ENCODE peak calls at places on chromosomes 1 and 21, in four cellular contexts. One of them, this sample, is unnamed.

GRCh38 chr1:188689542-188689941 is 1788.1 kb downstream of the BRINP3 start:
- DNase-seq in CD8-positive, alpha-beta memory T cell: no peak
- DNase-seq in stimulated activated CD8-positive, alpha-beta memory T cell treated with anti-CD3 and anti-CD28 coated beads, Interleukin-12 subunit alpha, Interleukin-12 subunit beta, amount 100 ng/mL, for 4 hours: no peak
- DNase-seq in activated T-cell treated with anti-CD3 and anti-CD28 coated beads, Interleukin-2, amount 50 U/mL, for 72 hours: no peak
- DNase-seq in this sample: no peak

GRCh38 chr1:24294228-24294672 is 24.9 kb upstream of the GRHL3 start:
- DNase-seq in stimulated activated CD8-positive, alpha-beta memory T cell treated with anti-CD3 and anti-CD28 coated beads, Interleukin-12 subunit alpha, Interleukin-12 subunit beta, amount 100 ng/mL, for 4 hours: no peak
- DNase-seq in CD8-positive, alpha-beta memory T cell: no peak
- DNase-seq in activated T-cell treated with anti-CD3 and anti-CD28 coated beads, Interleukin-2, amount 50 U/mL, for 72 hours: no peak
- DNase-seq in this sample: no peak

GRCh38 chr1:97668945-97669344 is 251.9 kb downstream of the DPYD start:
- DNase-seq in CD8-positive, alpha-beta memory T cell: no peak
- DNase-seq in stimulated activated CD8-positive, alpha-beta memory T cell treated with anti-CD3 and anti-CD28 coated beads, Interleukin-12 subunit alpha, Interleukin-12 subunit beta, amount 100 ng/mL, for 4 hours: no peak
- DNase-seq in activated T-cell treated with anti-CD3 and anti-CD28 coated beads, Interleukin-2, amount 50 U/mL, for 72 hours: no peak
- DNase-seq in this sample: no peak

GRCh38 chr1:111638320-111638719 is 18.7 kb downstream of the RAP1A start:
- DNase-seq in activated T-cell treated with anti-CD3 and anti-CD28 coated beads, Interleukin-2, amount 50 U/mL, for 72 hours: no peak
- DNase-seq in stimulated activated CD8-positive, alpha-beta memory T cell treated with anti-CD3 and anti-CD28 coated beads, Interleukin-12 subunit alpha, Interleukin-12 subunit beta, amount 100 ng/mL, for 4 hours: no peak
- DNase-seq in CD8-positive, alpha-beta memory T cell: no peak
- DNase-seq in this sample: no peak

GRCh38 chr1:10651793-10652192 is 144.7 kb downstream of the CASZ1 start:
- DNase-seq in stimulated activated CD8-positive, alpha-beta memory T cell treated with anti-CD3 and anti-CD28 coated beads, Interleukin-12 subunit alpha, Interleukin-12 subunit beta, amount 100 ng/mL, for 4 hours: no peak
- DNase-seq in activated T-cell treated with anti-CD3 and anti-CD28 coated beads, Interleukin-2, amount 50 U/mL, for 72 hours: no peak
- DNase-seq in CD8-positive, alpha-beta memory T cell: no peak
- DNase-seq in this sample: no peak

GRCh38 chr1:245604979-245605378 is 450.2 kb downstream of the KIF26B start:
- DNase-seq in stimulated activated CD8-positive, alpha-beta memory T cell treated with anti-CD3 and anti-CD28 coated beads, Interleukin-12 subunit alpha, Interleukin-12 subunit beta, amount 100 ng/mL, for 4 hours: no peak
- DNase-seq in activated T-cell treated with anti-CD3 and anti-CD28 coated beads, Interleukin-2, amount 50 U/mL, for 72 hours: no peak
- DNase-seq in CD8-positive, alpha-beta memory T cell: no peak
- DNase-seq in this sample: no peak

GRCh38 chr1:41328780-41329640 is 32.2 kb upstream of the FOXO6 start:
- DNase-seq in activated T-cell treated with anti-CD3 and anti-CD28 coated beads, Interleukin-2, amount 50 U/mL, for 72 hours: no peak
- DNase-seq in stimulated activated CD8-positive, alpha-beta memory T cell treated with anti-CD3 and anti-CD28 coated beads, Interleukin-12 subunit alpha, Interleukin-12 subunit beta, amount 100 ng/mL, for 4 hours: no peak
- DNase-seq in CD8-positive, alpha-beta memory T cell: no peak
- DNase-seq in this sample: no peak

GRCh38 chr1:22383526-22384291 is 67.9 kb upstream of the ZBTB40 start:
- DNase-seq in stimulated activated CD8-positive, alpha-beta memory T cell treated with anti-CD3 and anti-CD28 coated beads, Interleukin-12 subunit alpha, Interleukin-12 subunit beta, amount 100 ng/mL, for 4 hours: no peak
- DNase-seq in CD8-positive, alpha-beta memory T cell: no peak
- DNase-seq in activated T-cell treated with anti-CD3 and anti-CD28 coated beads, Interleukin-2, amount 50 U/mL, for 72 hours: no peak
- DNase-seq in this sample: no peak

GRCh38 chr1:25875856-25876692 is 566 bp upstream of the PAQR7 start:
- DNase-seq in stimulated activated CD8-positive, alpha-beta memory T cell treated with anti-CD3 and anti-CD28 coated beads, Interleukin-12 subunit alpha, Interleukin-12 subunit beta, amount 100 ng/mL, for 4 hours: no peak
- DNase-seq in CD8-positive, alpha-beta memory T cell: no peak
- DNase-seq in activated T-cell treated with anti-CD3 and anti-CD28 coated beads, Interleukin-2, amount 50 U/mL, for 72 hours: no peak
- DNase-seq in this sample: no peak

GRCh38 chr21:44399955-44400790 is 46.8 kb downstream of the TRPM2 start:
- DNase-seq in CD8-positive, alpha-beta memory T cell: no peak
- DNase-seq in activated T-cell treated with anti-CD3 and anti-CD28 coated beads, Interleukin-2, amount 50 U/mL, for 72 hours: no peak
- DNase-seq in stimulated activated CD8-positive, alpha-beta memory T cell treated with anti-CD3 and anti-CD28 coated beads, Interleukin-12 subunit alpha, Interleukin-12 subunit beta, amount 100 ng/mL, for 4 hours: no peak
- DNase-seq in this sample: no peak

GRCh38 chr21:33980276-33980916 is 64.8 kb upstream of the ATP5PO start:
- DNase-seq in activated T-cell treated with anti-CD3 and anti-CD28 coated beads, Interleukin-2, amount 50 U/mL, for 72 hours: peak; percentile 35
- DNase-seq in stimulated activated CD8-positive, alpha-beta memory T cell treated with anti-CD3 and anti-CD28 coated beads, Interleukin-12 subunit alpha, Interleukin-12 subunit beta, amount 100 ng/mL, for 4 hours: no peak
- DNase-seq in CD8-positive, alpha-beta memory T cell: no peak
- DNase-seq in this sample: no peak

GRCh38 chr1:30758785-30759380 is 1.3 kb upstream of the LAPTM5 start:
- DNase-seq in CD8-positive, alpha-beta memory T cell: no peak
- DNase-seq in activated T-cell treated with anti-CD3 and anti-CD28 coated beads, Interleukin-2, amount 50 U/mL, for 72 hours: no peak
- DNase-seq in stimulated activated CD8-positive, alpha-beta memory T cell treated with anti-CD3 and anti-CD28 coated beads, Interleukin-12 subunit alpha, Interleukin-12 subunit beta, amount 100 ng/mL, for 4 hours: no peak
- DNase-seq in this sample: no peak

GRCh38 chr1:109198043-109198695 is 15.5 kb upstream of the SARS1 start:
- DNase-seq in stimulated activated CD8-positive, alpha-beta memory T cell treated with anti-CD3 and anti-CD28 coated beads, Interleukin-12 subunit alpha, Interleukin-12 subunit beta, amount 100 ng/mL, for 4 hours: no peak
- DNase-seq in CD8-positive, alpha-beta memory T cell: no peak
- DNase-seq in activated T-cell treated with anti-CD3 and anti-CD28 coated beads, Interleukin-2, amount 50 U/mL, for 72 hours: no peak
- DNase-seq in this sample: no peak

GRCh38 chr1:115790846-115791245 is 22.3 kb upstream of the CASQ2 start:
- DNase-seq in CD8-positive, alpha-beta memory T cell: no peak
- DNase-seq in activated T-cell treated with anti-CD3 and anti-CD28 coated beads, Interleukin-2, amount 50 U/mL, for 72 hours: no peak
- DNase-seq in stimulated activated CD8-positive, alpha-beta memory T cell treated with anti-CD3 and anti-CD28 coated beads, Interleukin-12 subunit alpha, Interleukin-12 subunit beta, amount 100 ng/mL, for 4 hours: no peak
- DNase-seq in this sample: no peak

GRCh38 chr1:169120066-169120465 is 13.6 kb downstream of the ATP1B1 start:
- DNase-seq in CD8-positive, alpha-beta memory T cell: no peak
- DNase-seq in stimulated activated CD8-positive, alpha-beta memory T cell treated with anti-CD3 and anti-CD28 coated beads, Interleukin-12 subunit alpha, Interleukin-12 subunit beta, amount 100 ng/mL, for 4 hours: no peak
- DNase-seq in activated T-cell treated with anti-CD3 and anti-CD28 coated beads, Interleukin-2, amount 50 U/mL, for 72 hours: no peak
- DNase-seq in this sample: no peak

GRCh38 chr1:24761582-24761981 is 16.3 kb downstream of the CLIC4 start:
- DNase-seq in activated T-cell treated with anti-CD3 and anti-CD28 coated beads, Interleukin-2, amount 50 U/mL, for 72 hours: no peak
- DNase-seq in stimulated activated CD8-positive, alpha-beta memory T cell treated with anti-CD3 and anti-CD28 coated beads, Interleukin-12 subunit alpha, Interleukin-12 subunit beta, amount 100 ng/mL, for 4 hours: no peak
- DNase-seq in CD8-positive, alpha-beta memory T cell: no peak
- DNase-seq in this sample: no peak

GRCh38 chr1:92968138-92969032 is 7.1 kb upstream of the DIPK1A start:
- DNase-seq in activated T-cell treated with anti-CD3 and anti-CD28 coated beads, Interleukin-2, amount 50 U/mL, for 72 hours: peak; percentile 42
- DNase-seq in stimulated activated CD8-positive, alpha-beta memory T cell treated with anti-CD3 and anti-CD28 coated beads, Interleukin-12 subunit alpha, Interleukin-12 subunit beta, amount 100 ng/mL, for 4 hours: no peak
- DNase-seq in CD8-positive, alpha-beta memory T cell: no peak
- DNase-seq in this sample: no peak

GRCh38 chr1:156510709-156511108 is 10.1 kb upstream of the MEF2D start:
- DNase-seq in CD8-positive, alpha-beta memory T cell: no peak
- DNase-seq in activated T-cell treated with anti-CD3 and anti-CD28 coated beads, Interleukin-2, amount 50 U/mL, for 72 hours: no peak
- DNase-seq in stimulated activated CD8-positive, alpha-beta memory T cell treated with anti-CD3 and anti-CD28 coated beads, Interleukin-12 subunit alpha, Interleukin-12 subunit beta, amount 100 ng/mL, for 4 hours: no peak
- DNase-seq in this sample: no peak

GRCh38 chr1:201006450-201006849 is 17.1 kb downstream of the KIF21B start:
- DNase-seq in stimulated activated CD8-positive, alpha-beta memory T cell treated with anti-CD3 and anti-CD28 coated beads, Interleukin-12 subunit alpha, Interleukin-12 subunit beta, amount 100 ng/mL, for 4 hours: no peak
- DNase-seq in CD8-positive, alpha-beta memory T cell: no peak
- DNase-seq in activated T-cell treated with anti-CD3 and anti-CD28 coated beads, Interleukin-2, amount 50 U/mL, for 72 hours: no peak
- DNase-seq in this sample: no peak

GRCh38 chr1:17759114-17759513 is 4.0 kb downstream of the ACTL8 start:
- DNase-seq in CD8-positive, alpha-beta memory T cell: no peak
- DNase-seq in activated T-cell treated with anti-CD3 and anti-CD28 coated beads, Interleukin-2, amount 50 U/mL, for 72 hours: no peak
- DNase-seq in stimulated activated CD8-positive, alpha-beta memory T cell treated with anti-CD3 and anti-CD28 coated beads, Interleukin-12 subunit alpha, Interleukin-12 subunit beta, amount 100 ng/mL, for 4 hours: no peak
- DNase-seq in this sample: no peak

GRCh38 chr1:46131093-46131492 is 1.3 kb downstream of the PIK3R3 start:
- DNase-seq in activated T-cell treated with anti-CD3 and anti-CD28 coated beads, Interleukin-2, amount 50 U/mL, for 72 hours: no peak
- DNase-seq in stimulated activated CD8-positive, alpha-beta memory T cell treated with anti-CD3 and anti-CD28 coated beads, Interleukin-12 subunit alpha, Interleukin-12 subunit beta, amount 100 ng/mL, for 4 hours: no peak
- DNase-seq in CD8-positive, alpha-beta memory T cell: no peak
- DNase-seq in this sample: no peak

GRCh38 chr1:16156848-16157495 is 1.1 kb upstream of the EPHA2 start:
- DNase-seq in activated T-cell treated with anti-CD3 and anti-CD28 coated beads, Interleukin-2, amount 50 U/mL, for 72 hours: no peak
- DNase-seq in CD8-positive, alpha-beta memory T cell: no peak
- DNase-seq in stimulated activated CD8-positive, alpha-beta memory T cell treated with anti-CD3 and anti-CD28 coated beads, Interleukin-12 subunit alpha, Interleukin-12 subunit beta, amount 100 ng/mL, for 4 hours: no peak
- DNase-seq in this sample: no peak

GRCh38 chr1:155860939-155861496 is 1.7 kb downstream of the SYT11 start:
- DNase-seq in stimulated activated CD8-positive, alpha-beta memory T cell treated with anti-CD3 and anti-CD28 coated beads, Interleukin-12 subunit alpha, Interleukin-12 subunit beta, amount 100 ng/mL, for 4 hours: no peak
- DNase-seq in activated T-cell treated with anti-CD3 and anti-CD28 coated beads, Interleukin-2, amount 50 U/mL, for 72 hours: no peak
- DNase-seq in CD8-positive, alpha-beta memory T cell: no peak
- DNase-seq in this sample: no peak

GRCh38 chr1:83860506-83861221 is 138.3 kb downstream of the TTLL7 start:
- DNase-seq in CD8-positive, alpha-beta memory T cell: peak; percentile 49
- DNase-seq in activated T-cell treated with anti-CD3 and anti-CD28 coated beads, Interleukin-2, amount 50 U/mL, for 72 hours: peak; percentile 86
- DNase-seq in stimulated activated CD8-positive, alpha-beta memory T cell treated with anti-CD3 and anti-CD28 coated beads, Interleukin-12 subunit alpha, Interleukin-12 subunit beta, amount 100 ng/mL, for 4 hours: peak; percentile 50
- DNase-seq in this sample: peak; percentile 50

GRCh38 chr1:214568328-214568727 is 16.9 kb upstream of the PTPN14 start:
- DNase-seq in activated T-cell treated with anti-CD3 and anti-CD28 coated beads, Interleukin-2, amount 50 U/mL, for 72 hours: no peak
- DNase-seq in CD8-positive, alpha-beta memory T cell: no peak
- DNase-seq in stimulated activated CD8-positive, alpha-beta memory T cell treated with anti-CD3 and anti-CD28 coated beads, Interleukin-12 subunit alpha, Interleukin-12 subunit beta, amount 100 ng/mL, for 4 hours: no peak
- DNase-seq in this sample: no peak

GRCh38 chr1:180112979-180113650 is 41.6 kb upstream of the QSOX1 start:
- DNase-seq in activated T-cell treated with anti-CD3 and anti-CD28 coated beads, Interleukin-2, amount 50 U/mL, for 72 hours: no peak
- DNase-seq in CD8-positive, alpha-beta memory T cell: no peak
- DNase-seq in stimulated activated CD8-positive, alpha-beta memory T cell treated with anti-CD3 and anti-CD28 coated beads, Interleukin-12 subunit alpha, Interleukin-12 subunit beta, amount 100 ng/mL, for 4 hours: no peak
- DNase-seq in this sample: no peak

GRCh38 chr1:236868625-236869467 is 73.8 kb downstream of the MTR start:
- DNase-seq in CD8-positive, alpha-beta memory T cell: peak; percentile 7
- DNase-seq in stimulated activated CD8-positive, alpha-beta memory T cell treated with anti-CD3 and anti-CD28 coated beads, Interleukin-12 subunit alpha, Interleukin-12 subunit beta, amount 100 ng/mL, for 4 hours: peak; percentile 2
- DNase-seq in activated T-cell treated with anti-CD3 and anti-CD28 coated beads, Interleukin-2, amount 50 U/mL, for 72 hours: peak; percentile 38
- DNase-seq in this sample: peak; percentile 14

GRCh38 chr1:81681570-81681969 is 119.2 kb upstream of the ADGRL2 start:
- DNase-seq in stimulated activated CD8-positive, alpha-beta memory T cell treated with anti-CD3 and anti-CD28 coated beads, Interleukin-12 subunit alpha, Interleukin-12 subunit beta, amount 100 ng/mL, for 4 hours: no peak
- DNase-seq in activated T-cell treated with anti-CD3 and anti-CD28 coated beads, Interleukin-2, amount 50 U/mL, for 72 hours: no peak
- DNase-seq in CD8-positive, alpha-beta memory T cell: no peak
- DNase-seq in this sample: no peak

GRCh38 chr21:43627527-43627926 is 31.8 kb downstream of the HSF2BP start:
- DNase-seq in stimulated activated CD8-positive, alpha-beta memory T cell treated with anti-CD3 and anti-CD28 coated beads, Interleukin-12 subunit alpha, Interleukin-12 subunit beta, amount 100 ng/mL, for 4 hours: no peak
- DNase-seq in CD8-positive, alpha-beta memory T cell: no peak
- DNase-seq in activated T-cell treated with anti-CD3 and anti-CD28 coated beads, Interleukin-2, amount 50 U/mL, for 72 hours: no peak
- DNase-seq in this sample: no peak

GRCh38 chr1:36342426-36343185 is 19.2 kb upstream of the EVA1B start:
- DNase-seq in activated T-cell treated with anti-CD3 and anti-CD28 coated beads, Interleukin-2, amount 50 U/mL, for 72 hours: peak; percentile 65
- DNase-seq in stimulated activated CD8-positive, alpha-beta memory T cell treated with anti-CD3 and anti-CD28 coated beads, Interleukin-12 subunit alpha, Interleukin-12 subunit beta, amount 100 ng/mL, for 4 hours: peak; percentile 22
- DNase-seq in CD8-positive, alpha-beta memory T cell: peak; percentile 41
- DNase-seq in this sample: peak; percentile 41

GRCh38 chr21:27581168-27581567 is 614.3 kb upstream of the ADAMTS5 start:
- DNase-seq in CD8-positive, alpha-beta memory T cell: no peak
- DNase-seq in stimulated activated CD8-positive, alpha-beta memory T cell treated with anti-CD3 and anti-CD28 coated beads, Interleukin-12 subunit alpha, Interleukin-12 subunit beta, amount 100 ng/mL, for 4 hours: no peak
- DNase-seq in activated T-cell treated with anti-CD3 and anti-CD28 coated beads, Interleukin-2, amount 50 U/mL, for 72 hours: no peak
- DNase-seq in this sample: no peak

GRCh38 chr1:62045579-62045978 is 149.1 kb upstream of the L1TD1 start:
- DNase-seq in activated T-cell treated with anti-CD3 and anti-CD28 coated beads, Interleukin-2, amount 50 U/mL, for 72 hours: no peak
- DNase-seq in stimulated activated CD8-positive, alpha-beta memory T cell treated with anti-CD3 and anti-CD28 coated beads, Interleukin-12 subunit alpha, Interleukin-12 subunit beta, amount 100 ng/mL, for 4 hours: no peak
- DNase-seq in CD8-positive, alpha-beta memory T cell: no peak
- DNase-seq in this sample: no peak

GRCh38 chr1:67761054-67761453 is 72.2 kb downstream of the GNG12 start:
- DNase-seq in CD8-positive, alpha-beta memory T cell: no peak
- DNase-seq in stimulated activated CD8-positive, alpha-beta memory T cell treated with anti-CD3 and anti-CD28 coated beads, Interleukin-12 subunit alpha, Interleukin-12 subunit beta, amount 100 ng/mL, for 4 hours: no peak
- DNase-seq in activated T-cell treated with anti-CD3 and anti-CD28 coated beads, Interleukin-2, amount 50 U/mL, for 72 hours: no peak
- DNase-seq in this sample: no peak

GRCh38 chr1:218409946-218410510 is 64.9 kb downstream of the TGFB2 start:
- DNase-seq in CD8-positive, alpha-beta memory T cell: no peak
- DNase-seq in activated T-cell treated with anti-CD3 and anti-CD28 coated beads, Interleukin-2, amount 50 U/mL, for 72 hours: no peak
- DNase-seq in stimulated activated CD8-positive, alpha-beta memory T cell treated with anti-CD3 and anti-CD28 coated beads, Interleukin-12 subunit alpha, Interleukin-12 subunit beta, amount 100 ng/mL, for 4 hours: no peak
- DNase-seq in this sample: no peak

GRCh38 chr1:110173466-110174117 is 23.3 kb downstream of the SLC6A17 start:
- DNase-seq in CD8-positive, alpha-beta memory T cell: no peak
- DNase-seq in stimulated activated CD8-positive, alpha-beta memory T cell treated with anti-CD3 and anti-CD28 coated beads, Interleukin-12 subunit alpha, Interleukin-12 subunit beta, amount 100 ng/mL, for 4 hours: no peak
- DNase-seq in activated T-cell treated with anti-CD3 and anti-CD28 coated beads, Interleukin-2, amount 50 U/mL, for 72 hours: no peak
- DNase-seq in this sample: no peak

GRCh38 chr1:14656384-14656937 is 58.0 kb downstream of the KAZN start:
- DNase-seq in activated T-cell treated with anti-CD3 and anti-CD28 coated beads, Interleukin-2, amount 50 U/mL, for 72 hours: no peak
- DNase-seq in stimulated activated CD8-positive, alpha-beta memory T cell treated with anti-CD3 and anti-CD28 coated beads, Interleukin-12 subunit alpha, Interleukin-12 subunit beta, amount 100 ng/mL, for 4 hours: no peak
- DNase-seq in CD8-positive, alpha-beta memory T cell: no peak
- DNase-seq in this sample: no peak

GRCh38 chr1:93905734-93906133 is 3.5 kb downstream of the GCLM start:
- DNase-seq in activated T-cell treated with anti-CD3 and anti-CD28 coated beads, Interleukin-2, amount 50 U/mL, for 72 hours: no peak
- DNase-seq in stimulated activated CD8-positive, alpha-beta memory T cell treated with anti-CD3 and anti-CD28 coated beads, Interleukin-12 subunit alpha, Interleukin-12 subunit beta, amount 100 ng/mL, for 4 hours: no peak
- DNase-seq in CD8-positive, alpha-beta memory T cell: no peak
- DNase-seq in this sample: no peak